ENCODE peak calls at places on chromosomes 5 and 9, in five cellular contexts. L, V, A, W and S are unnamed samples.

GRCh38 chr5:172881691-172882370 is 47.8 kb downstream of the ERGIC1 start:
- DNase-seq in L (no peak), V (no peak), A (peak), W (peak), S (no peak)

GRCh38 chr5:43161244-43161643 is 30.8 kb upstream of the NIM1K start:
- DNase-seq in L (no peak), V (no peak), A (no peak), W (no peak), S (no peak)

GRCh38 chr5:78320461-78320860 is 26.0 kb upstream of the AP3B1 start:
- DNase-seq in L (no peak), V (no peak), A (no peak), W (no peak), S (no peak)

GRCh38 chr5:171629221-171630005 is 156.2 kb upstream of the SMIM23 start:
- DNase-seq in L (no peak), V (no peak), A (no peak), W (no peak), S (no peak)

GRCh38 chr5:2899311-2899710 is 147.8 kb upstream of the IRX2 start:
- DNase-seq in L (no peak), V (no peak), A (no peak), W (no peak), S (no peak)

GRCh38 chr5:157323107-157323706 is 57.3 kb downstream of the CYFIP2 start:
- DNase-seq in L (no peak), V (no peak), A (no peak), W (no peak), S (no peak)

GRCh38 chr5:82272957-82273356 is 5.2 kb downstream of the RPS23 start:
- DNase-seq in L (no peak), V (no peak), A (no peak), W (no peak), S (no peak)

GRCh38 chr9:130433168-130433946 is 11.4 kb upstream of the ASS1 start:
- DNase-seq in L (peak), V (peak), A (no peak), W (peak), S (no peak)

GRCh38 chr5:143494162-143494561 is 90.7 kb upstream of the NR3C1 start:
- DNase-seq in L (no peak), V (no peak), A (no peak), W (no peak), S (no peak)

GRCh38 chr5:27191786-27192505 is 153.6 kb upstream of the CDH9 start:
- DNase-seq in L (no peak), V (no peak), A (no peak), W (no peak), S (no peak)

GRCh38 chr9:93071464-93071863 is 13.0 kb downstream of the SUSD3 start:
- DNase-seq in L (no peak), V (peak), A (no peak), W (no peak), S (no peak)

GRCh38 chr5:139787568-139788293 is 7.9 kb upstream of the PSD2 start:
- DNase-seq in L (peak), V (peak), A (peak), W (peak), S (no peak)

GRCh38 chr5:157252741-157253465 is 13.0 kb upstream of the CYFIP2 start:
- DNase-seq in L (no peak), V (no peak), A (peak), W (peak), S (no peak)

GRCh38 chr9:80382523-80382922 is 810.8 kb downstream of the TLE4 start:
- DNase-seq in L (no peak), V (no peak), A (no peak), W (no peak), S (no peak)

GRCh38 chr5:93305984-93306383 is 275.0 kb downstream of the NR2F1-AS1 start:
- DNase-seq in L (no peak), V (no peak), A (no peak), W (no peak), S (no peak)

GRCh38 chr9:124298646-124299235 is 41.0 kb downstream of the NEK6 start:
- DNase-seq in L (no peak), V (peak), A (no peak), W (no peak), S (no peak)

GRCh38 chr5:34684281-34684979 is 28.3 kb downstream of the RAI14 start:
- DNase-seq in L (no peak), V (peak), A (no peak), W (no peak), S (peak)

GRCh38 chr9:127979015-127979332 is 1.8 kb downstream of the EEIG1 start:
- DNase-seq in L (no peak), V (no peak), A (no peak), W (no peak), S (no peak)

GRCh38 chr5:115124741-115125140 is 45.0 kb downstream of the TRIM36 start:
- DNase-seq in L (no peak), V (no peak), A (no peak), W (no peak), S (no peak)

GRCh38 chr5:170286532-170286931 is 11.0 kb downstream of the LCP2 start:
- DNase-seq in L (no peak), V (no peak), A (no peak), W (no peak), S (no peak)

GRCh38 chr5:38710616-38711015 is 135.2 kb upstream of the OSMR start:
- DNase-seq in L (no peak), V (no peak), A (no peak), W (no peak), S (no peak)

GRCh38 chr5:148776780-148777179 is 49.6 kb upstream of the ADRB2 start:
- DNase-seq in L (no peak), V (no peak), A (no peak), W (no peak), S (no peak)

GRCh38 chr5:122864842-122865241 is 19.4 kb downstream of the SNX24 start:
- DNase-seq in L (no peak), V (no peak), A (no peak), W (no peak), S (no peak)

GRCh38 chr9:80649001-80649420 is 1040.3 kb downstream of the TLE1 start:
- DNase-seq in L (no peak), V (no peak), A (no peak), W (no peak), S (no peak)

GRCh38 chr5:85452322-85453025 is 1067.8 kb upstream of the EDIL3 start:
- DNase-seq in L (no peak), V (no peak), A (no peak), W (no peak), S (no peak)

GRCh38 chr5:171205375-171205774 is 103.7 kb upstream of the TLX3 start:
- DNase-seq in L (no peak), V (no peak), A (no peak), W (no peak), S (peak)

GRCh38 chr9:21121079-21121478 is 20.6 kb downstream of the IFNW1 start:
- DNase-seq in L (no peak), V (no peak), A (no peak), W (no peak), S (no peak)

GRCh38 chr9:29830815-29831214 is 2257.5 kb upstream of the C9orf72 start:
- DNase-seq in L (peak), V (peak), A (no peak), W (no peak), S (peak)

GRCh38 chr9:21465859-21466518 is 16.1 kb downstream of the IFNE start:
- DNase-seq in L (no peak), V (no peak), A (no peak), W (no peak), S (no peak)

GRCh38 chr9:89996717-89997116 is 391.9 kb downstream of the GADD45G start:
- DNase-seq in L (no peak), V (peak), A (no peak), W (no peak), S (no peak)

GRCh38 chr9:3238241-3238640 is 287.6 kb downstream of the RFX3 start:
- DNase-seq in L (no peak), V (no peak), A (no peak), W (no peak), S (no peak)

GRCh38 chr5:132785355-132785754 is 8.3 kb upstream of the SEPTIN8 start:
- DNase-seq in L (no peak), V (no peak), A (no peak), W (no peak), S (no peak)

GRCh38 chr9:95197692-95198271 is 119.7 kb downstream of the FANCC start:
- DNase-seq in L (no peak), V (no peak), A (no peak), W (no peak), S (no peak)

GRCh38 chr9:84310903-84311302 is 29.7 kb downstream of the SLC28A3 start:
- DNase-seq in L (no peak), V (no peak), A (no peak), W (no peak), S (no peak)

GRCh38 chr5:111083323-111083722 is 8.8 kb upstream of the WDR36 start:
- DNase-seq in L (no peak), V (no peak), A (no peak), W (no peak), S (peak)

GRCh38 chr5:10262121-10262774 is 12.2 kb downstream of the CCT5 start:
- DNase-seq in L (no peak), V (no peak), A (no peak), W (no peak), S (no peak)

GRCh38 chr5:175895701-175896102 is 24.3 kb downstream of the CPLX2 start:
- DNase-seq in L (no peak), V (no peak), A (no peak), W (peak), S (no peak)

GRCh38 chr5:337565-338130 is 16.1 kb downstream of the AHRR start:
- DNase-seq in L (no peak), V (peak), A (no peak), W (no peak), S (no peak)

GRCh38 chr5:177131711-177132503 is 1.7 kb upstream of the NSD1 start:
- DNase-seq in L (no peak), V (peak), A (no peak), W (no peak), S (no peak)